ENCODE peak calls at places on chromosomes 5 and 9, in seven cellular contexts. U is testis, M is uterus, I is ovary, P is tibial nerve, K is OCI-LY7, Q is endothelial cell of umbilical vein. G is an unnamed sample.

GRCh38 chr9:127185931-127186781 is 63.7 kb upstream of the ANGPTL2 start:
- DNase-seq in K (no peak), P (peak; percentile 82), Q (peak; percentile 77), I (peak; percentile 89), M (peak; percentile 93), U (peak; percentile 83), G (peak; percentile 98)

GRCh38 chr9:107218834-107219485 is 64.1 kb upstream of the RAD23B start:
- DNase-seq in Q (no peak), P (no peak), I (no peak), M (no peak), K (no peak), U (no peak), G (no peak)

GRCh38 chr5:173534031-173534430 is 82.4 kb downstream of the BOD1 start:
- DNase-seq in U (no peak), K (no peak), Q (no peak), P (no peak), I (no peak), M (no peak), G (no peak)

GRCh38 chr9:77469515-77470197 is 178.5 kb downstream of the GNA14 start:
- DNase-seq in I (no peak), K (no peak), U (no peak), M (no peak), Q (no peak), P (no peak), G (peak; percentile 40)

GRCh38 chr5:150114773-150115408 is 28.5 kb upstream of the CSF1R start:
- DNase-seq in K (no peak), P (peak; percentile 12), U (peak; percentile 11), Q (no peak), I (no peak), M (no peak), G (no peak)

GRCh38 chr9:18979367-18979766 is 53.6 kb downstream of the SAXO1 start:
- DNase-seq in I (no peak), K (no peak), P (no peak), U (no peak), Q (peak; percentile 63), M (no peak), G (peak; percentile 19)

GRCh38 chr5:142977363-142978051 is 207.3 kb downstream of the ARHGAP26 start:
- DNase-seq in U (no peak), M (no peak), Q (peak; percentile 48), K (no peak), P (no peak), I (no peak), G (no peak)

GRCh38 chr9:27248702-27249101 is 48.2 kb downstream of the EQTN start:
- DNase-seq in I (no peak), U (no peak), M (no peak), Q (no peak), K (no peak), P (no peak), G (no peak)

GRCh38 chr5:108258001-108258400 is 123.9 kb downstream of the FBXL17 start:
- DNase-seq in U (no peak), Q (no peak), P (no peak), K (no peak), I (no peak), M (no peak), G (peak; percentile 8)

GRCh38 chr9:135879619-135880018 is 27.7 kb downstream of the CAMSAP1 start:
- DNase-seq in P (no peak), U (no peak), I (no peak), M (no peak), Q (no peak), K (no peak), G (no peak)

GRCh38 chr9:14205463-14205862 is 108.5 kb downstream of the NFIB start:
- DNase-seq in P (no peak), I (no peak), U (no peak), M (no peak), Q (no peak), K (no peak), G (peak; percentile 90)

GRCh38 chr5:124628721-124629596 is 117.5 kb downstream of the ZNF608 start:
- DNase-seq in Q (no peak), M (no peak), P (peak; percentile 29), U (no peak), K (no peak), I (no peak), G (peak; percentile 63)

GRCh38 chr5:93395010-93395409 is 186.0 kb downstream of the NR2F1-AS1 start:
- DNase-seq in K (no peak), I (no peak), M (no peak), U (no peak), Q (no peak), P (no peak), G (no peak)

GRCh38 chr9:87713278-87713989 is 12.5 kb upstream of the CTSL start:
- DNase-seq in U (peak; percentile 74), P (peak; percentile 75), I (peak; percentile 78), M (peak; percentile 92), K (no peak), Q (peak; percentile 88), G (no peak)

GRCh38 chr5:157571357-157571827 is 4.2 kb downstream of the ADAM19 start:
- DNase-seq in U (no peak), M (no peak), K (peak; percentile 89), I (no peak), Q (no peak), P (no peak), G (peak; percentile 60)

GRCh38 chr9:19564396-19565061 is 155.7 kb downstream of the ACER2 start:
- DNase-seq in P (no peak), U (no peak), I (no peak), K (no peak), M (no peak), Q (no peak), G (no peak)

GRCh38 chr5:176529824-176530195 is 7.4 kb downstream of the RNF44 start:
- DNase-seq in K (peak; percentile 96), M (no peak), Q (no peak), P (no peak), U (no peak), I (no peak), G (no peak)

GRCh38 chr5:134545070-134545868 is 19.8 kb downstream of the JADE2 start:
- DNase-seq in Q (no peak), K (peak; percentile 81), P (no peak), U (peak; percentile 70), M (peak; percentile 86), I (peak; percentile 79), G (peak; percentile 81)

GRCh38 chr9:121917375-121918335 is 175.5 kb downstream of the TTLL11 start:
- DNase-seq in K (no peak), P (no peak), M (no peak), Q (no peak), U (no peak), I (no peak), G (no peak)

GRCh38 chr9:84254972-84255371 is 85.6 kb downstream of the SLC28A3 start:
- DNase-seq in Q (no peak), M (no peak), P (no peak), U (peak; percentile 61), I (no peak), K (no peak), G (no peak)

GRCh38 chr5:154309361-154309725 is 118.8 kb downstream of the GALNT10 start:
- DNase-seq in U (no peak), Q (peak; percentile 19), K (no peak), I (no peak), P (no peak), M (no peak), G (no peak)
- H3K27ac ChIP-seq in U (no peak overlapping the region), Q (peak overlapping the region; percentile 72), K (no peak overlapping the region), I (no peak overlapping the region), P (no peak overlapping the region), M (no peak overlapping the region), G (no peak overlapping the region)

GRCh38 chr9:101388507-101388993 is 3.7 kb upstream of the BAAT start:
- DNase-seq in I (no peak), M (no peak), K (no peak), U (no peak), P (no peak), Q (no peak), G (no peak)
- TF ChIP-seq CTCF in I (no peak), M (no peak), K (no peak), U (no peak), P (peak; percentile 9), Q (peak; percentile 17), G (peak; percentile 28)

DNA sequence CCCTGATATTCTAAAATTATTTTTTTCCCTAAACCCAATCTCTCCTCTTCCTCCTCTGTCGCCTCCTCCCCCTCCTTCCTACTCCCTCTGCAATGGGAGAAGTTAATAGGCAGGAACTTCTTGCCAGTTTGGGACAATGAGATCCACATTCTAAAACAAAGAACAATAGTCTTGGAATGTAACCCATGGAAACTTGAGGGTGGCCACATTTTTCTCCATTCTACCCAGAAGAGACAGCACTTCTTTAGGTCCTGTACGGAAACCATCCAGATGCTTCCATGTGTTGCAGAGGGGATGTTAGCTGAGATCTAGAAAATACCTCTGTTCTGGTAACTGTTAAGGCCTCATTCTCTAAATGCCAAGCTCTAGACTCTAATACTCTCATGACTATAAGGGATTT is 10.0 kb downstream of the SPARC start:
- DNase-seq in I (no peak), Q (peak; percentile 81), M (no peak), P (no peak), U (no peak), K (no peak), G (peak; percentile 65)
- H3K36me3 ChIP-seq in I (no peaks in the 10 kb centered on the region), Q (peaks cover 22% of the 10 kb centered on the region), M (no peaks in the 10 kb centered on the region), P (peaks cover 4% of the 10 kb centered on the region), U (no peaks in the 10 kb centered on the region), K (no peaks in the 10 kb centered on the region), G (peaks cover 7% of the 10 kb centered on the region)

GRCh38 chr9:86337469-86338107 is 16.6 kb downstream of the TUT7 start:
- DNase-seq in U (no peak), K (peak; percentile 36), M (no peak), Q (no peak), P (no peak), I (no peak), G (no peak)
- H3K27ac ChIP-seq in U (no peak overlapping the region), K (peak overlapping the region; percentile 55), M (no peak overlapping the region), Q (no peak overlapping the region), P (no peak overlapping the region), I (no peak overlapping the region), G (no peak overlapping the region)

GRCh38 chr5:83006683-83007283 is 70.4 kb downstream of the TMEM167A start:
- DNase-seq in Q (no peak), K (no peak), U (no peak), I (no peak), P (no peak), M (no peak), G (no peak)

GRCh38 chr5:83007755-83008154 is 69.4 kb downstream of the TMEM167A start:
- DNase-seq in I (no peak), Q (no peak), M (no peak), K (no peak), U (no peak), P (no peak), G (no peak)

GRCh38 chr5:83003791-83004190 is 73.4 kb downstream of the TMEM167A start:
- DNase-seq in K (no peak), U (no peak), Q (no peak), P (no peak), M (no peak), I (no peak), G (no peak)

GRCh38 chr5:83011990-83012389 is 65.2 kb downstream of the TMEM167A start:
- DNase-seq in M (no peak), Q (no peak), I (no peak), U (no peak), P (no peak), K (peak; percentile 7), G (no peak)

DNA sequence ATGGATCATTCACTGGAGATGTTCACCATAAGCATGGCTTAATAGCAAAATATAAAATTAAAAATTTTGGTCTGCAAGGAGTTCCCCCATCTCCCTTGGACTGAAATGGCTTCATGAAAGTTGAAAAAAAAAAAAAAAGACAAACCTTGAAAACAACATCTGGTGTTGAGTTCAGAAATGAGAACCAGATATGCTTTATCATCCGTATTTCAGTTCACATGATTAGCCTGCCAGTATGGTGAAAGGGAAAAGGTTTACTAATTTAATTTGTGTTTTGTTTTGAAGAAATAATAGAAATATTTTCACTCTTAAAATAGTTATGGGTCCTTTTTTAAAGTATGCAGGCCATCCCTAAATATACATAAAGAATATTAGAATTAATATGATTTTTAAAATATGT is 67.8 kb downstream of the TMEM167A start:
- DNase-seq in I (no peak), U (no peak), P (no peak), K (no peak), M (no peak), Q (no peak), G (no peak)
- TF ChIP-seq CTCF in I (no peak), U (no peak), P (no peak), K (no peak), M (no peak), Q (no peak), G (no peak)